ENCODE peak calls at places on chromosomes 4 and X, in seven cellular contexts. X is HCT116, H is H1, K is SK-N-SH, E is K562, C is HepG2, Q is GM12878. N is an unnamed sample.

GRCh38 chrX:54817220-54817820 is 9.8 kb downstream of the MAGED2 start:
- DNase-seq in X (no peak), H (no peak), K (peak; percentile 42), E (no peak), C (no peak), Q (no peak), N (peak; percentile 39)

GRCh38 chr4:48124870-48125269 is 9.2 kb downstream of the TXK start:
- DNase-seq in X (no peak), H (no peak), K (no peak), E (no peak), C (no peak), Q (no peak), N (no peak)

GRCh38 chrX:72348247-72348979 is 42.7 kb upstream of the CITED1 start:
- DNase-seq in X (no peak), H (no peak), K (no peak), E (no peak), C (no peak), Q (no peak), N (no peak)

GRCh38 chr4:55658657-55659056 is 22.6 kb upstream of the NMU start:
- DNase-seq in X (no peak), H (no peak), K (no peak), E (no peak), C (no peak), Q (no peak), N (no peak)

GRCh38 chr4:82809614-82810013 is 11.0 kb upstream of the SCD5 start:
- DNase-seq in X (no peak), H (no peak), K (no peak), E (no peak), C (no peak), Q (no peak), N (no peak)

GRCh38 chr4:24923550-24923949 is 10.7 kb upstream of the CCDC149 start:
- DNase-seq in X (no peak), H (no peak), K (no peak), E (no peak), C (no peak), Q (no peak), N (no peak)

GRCh38 chrX:12975670-12975965 is 708 bp downstream of the TMSB4X start:
- DNase-seq in X (no peak), H (no peak), K (no peak), E (no peak), C (no peak), Q (no peak), N (no peak)

GRCh38 chrX:104343408-104344129 is 88.8 kb upstream of the ESX1 start:
- DNase-seq in X (peak; percentile 80), H (peak; percentile 43), K (peak; percentile 30), E (peak; percentile 23), C (peak; percentile 49), Q (peak; percentile 7), N (peak; percentile 79)

GRCh38 chrX:81261576-81261975 is 59.7 kb downstream of the SH3BGRL start:
- DNase-seq in X (no peak), H (no peak), K (no peak), E (no peak), C (peak; percentile 4), Q (no peak), N (peak; percentile 50)

GRCh38 chr4:117971406-117971805 is 62.9 kb upstream of the NDST3 start:
- DNase-seq in X (no peak), H (no peak), K (no peak), E (no peak), C (no peak), Q (no peak), N (no peak)

GRCh38 chrX:132227383-132228112 is 8.3 kb upstream of the RAP2C start:
- DNase-seq in X (no peak), H (no peak), K (no peak), E (no peak), C (no peak), Q (no peak), N (no peak)

GRCh38 chr4:8771666-8772065 is 100.0 kb downstream of the HMX1 start:
- DNase-seq in X (no peak), H (no peak), K (no peak), E (no peak), C (no peak), Q (no peak), N (no peak)

GRCh38 chrX:29470029-29470428 is 745.3 kb upstream of the MAGEB2 start:
- DNase-seq in X (peak; percentile 33), H (no peak), K (no peak), E (no peak), C (no peak), Q (no peak), N (no peak)

GRCh38 chr4:5967783-5968182 is 50.4 kb downstream of the C4orf50 start:
- DNase-seq in X (no peak), H (no peak), K (no peak), E (no peak), C (no peak), Q (no peak), N (peak; percentile 32)

GRCh38 chr4:180057198-180057821 is 2185.9 kb upstream of the TENM3 start:
- DNase-seq in X (no peak), H (no peak), K (peak; percentile 18), E (no peak), C (no peak), Q (no peak), N (no peak)

GRCh38 chrX:46582964-46583363 is 9.4 kb downstream of the CHST7 start:
- DNase-seq in X (no peak), H (no peak), K (no peak), E (no peak), C (no peak), Q (no peak), N (no peak)

GRCh38 chrX:48508400-48509244 is at the start of gene PORCN:
- DNase-seq in X (no peak), H (no peak), K (peak; percentile 92), E (peak; percentile 94), C (peak; percentile 35), Q (peak; percentile 33), N (peak; percentile 88)

GRCh38 chrX:110201799-110202198 is 116.1 kb downstream of the AMMECR1 start:
- DNase-seq in X (no peak), H (no peak), K (no peak), E (no peak), C (no peak), Q (no peak), N (no peak)

GRCh38 chrX:134929813-134930212 is 61.0 kb upstream of the SMIM10 start:
- DNase-seq in X (no peak), H (no peak), K (no peak), E (no peak), C (no peak), Q (no peak), N (no peak)
- TF ChIP-seq JUND in X (no peak), H (no peak), K (no peak), E (no peak), C (no peak), Q (no peak), N (no peak)

DNA sequence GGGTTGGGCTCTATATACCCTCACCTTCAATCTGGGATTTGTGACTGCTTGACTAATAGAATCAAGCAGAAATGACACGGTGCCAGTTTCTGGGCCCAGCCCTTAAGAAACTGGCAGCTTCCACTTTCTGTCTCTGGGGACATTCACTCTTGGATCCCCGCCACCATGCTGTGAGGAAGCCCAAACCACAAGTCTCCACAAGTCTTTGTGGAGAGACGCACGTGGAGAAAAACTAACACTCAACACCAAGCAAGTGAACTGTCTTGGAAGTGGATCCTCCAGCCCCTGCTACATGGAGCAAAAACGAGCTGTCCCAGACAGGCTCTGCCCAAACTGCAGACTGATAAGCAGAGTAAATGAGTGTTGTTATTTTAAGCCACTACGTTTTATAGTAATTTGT is 1.1 kb upstream of the EDNRA start:
- DNase-seq in X (no peak), H (no peak), K (no peak), E (no peak), C (no peak), Q (no peak), N (no peak)
- TF ChIP-seq JUND in X (no peak), H (no peak), K (no peak), E (no peak), C (no peak), Q (no peak), N (no peak)

DNA sequence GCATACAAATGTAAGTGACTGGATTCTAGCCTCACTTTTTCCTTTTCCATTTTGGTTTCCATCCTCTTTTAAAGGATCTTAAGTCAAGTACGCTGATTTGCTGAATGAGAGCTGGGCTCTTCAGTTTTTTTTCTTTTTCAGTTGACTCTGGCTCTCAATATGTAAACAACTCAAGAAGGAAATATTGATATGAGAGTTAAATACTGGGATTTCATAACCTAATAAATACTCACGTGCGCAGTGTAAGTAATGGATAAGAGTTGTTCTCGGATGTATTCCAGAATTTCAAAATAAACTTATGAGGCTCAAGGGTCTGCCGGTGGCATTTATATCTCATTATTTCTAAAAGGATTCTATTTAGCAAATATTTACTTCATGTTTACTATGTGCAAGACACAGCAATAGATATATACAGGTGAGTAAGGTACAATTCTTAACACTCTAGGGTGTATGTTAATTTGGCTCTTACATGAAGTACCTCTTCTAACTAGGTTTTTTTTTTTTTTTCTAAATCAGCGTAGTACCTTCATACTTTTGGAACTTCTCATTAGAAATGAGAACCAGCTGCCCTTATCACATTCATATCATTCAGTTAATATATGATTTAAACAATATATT is 11.0 kb upstream of the MAGEB10 start:
- DNase-seq in X (no peak), H (no peak), K (no peak), E (no peak), C (no peak), Q (no peak), N (no peak)
- TF ChIP-seq JUND in X (no peak), H (no peak), K (no peak), E (no peak), C (no peak), Q (no peak), N (no peak)

GRCh38 chr4:57378766-57379165 is 268.6 kb upstream of the IGFBP7 start:
- DNase-seq in X (no peak), H (no peak), K (no peak), E (no peak), C (no peak), Q (no peak), N (no peak)
- TF ChIP-seq JUND in X (no peak), H (no peak), K (no peak), E (no peak), C (no peak), Q (no peak), N (no peak)

GRCh38 chr4:63459329-63459728 is 949.9 kb downstream of the TECRL start:
- DNase-seq in X (no peak), H (no peak), K (no peak), E (no peak), C (no peak), Q (peak; percentile 48), N (no peak)
- TF ChIP-seq JUND in X (no peak), H (no peak), K (no peak), E (no peak), C (no peak), Q (no peak), N (no peak)

DNA sequence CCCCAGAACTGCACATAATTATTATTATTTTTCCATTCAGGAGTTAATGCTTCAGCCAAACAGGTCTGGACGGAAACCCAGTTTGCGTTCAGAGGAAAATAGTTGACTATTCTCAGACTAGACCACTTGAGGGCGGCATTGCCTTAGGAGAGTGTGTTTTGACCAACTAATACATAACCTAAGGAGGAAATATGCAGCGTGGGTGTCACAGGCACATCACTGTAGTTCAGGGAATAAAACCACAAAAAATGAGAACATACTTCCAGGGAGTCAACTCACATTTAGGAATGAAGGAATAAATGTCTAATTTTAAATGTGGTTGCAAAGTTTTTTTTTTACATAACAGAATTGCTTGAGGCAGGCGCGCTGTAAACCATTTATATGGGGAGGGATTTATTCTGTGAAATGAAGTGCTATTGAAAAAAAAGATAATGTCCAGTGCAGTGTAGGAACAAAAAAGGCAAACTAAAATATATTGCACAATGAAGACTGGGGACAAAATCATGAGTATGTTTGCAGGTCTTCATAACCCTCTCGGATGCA is 93.3 kb downstream of the SYNPO2 start:
- DNase-seq in X (peak; percentile 55), H (no peak), K (peak; percentile 73), E (peak; percentile 48), C (peak; percentile 56), Q (no peak), N (peak; percentile 77)
- TF ChIP-seq JUND in X (no peak), H (no peak), K (no peak), E (no peak), C (no peak), Q (no peak), N (no peak)

GRCh38 chr4:26576171-26576829 is 7.6 kb upstream of the TBC1D19 start:
- DNase-seq in X (no peak), H (no peak), K (no peak), E (no peak), C (peak; percentile 34), Q (no peak), N (no peak)
- TF ChIP-seq JUND in X (no peak), H (no peak), K (peak; percentile 39), E (no peak), C (no peak), Q (no peak), N (no peak)

N was measured in T47D.